ENCODE peak calls at places on chromosomes 3 and 15, in nine cellular contexts. G, C, K, O, Z, Q, R, N and P are unnamed samples.
A peak's percentile ranks its signal among the peaks of the same experiment; 100 is the strongest.

GRCh38 chr15:41022487-41023090 is 69.3 kb downstream of the CHAC1 start:
- DNase-seq in G (peak; percentile 36), C (peak; percentile 43), K (peak; percentile 16), O (peak; percentile 81), Z (peak; percentile 32), Q (peak; percentile 36), R (no peak), N (peak; percentile 34), P (peak; percentile 56)

GRCh38 chr3:34361921-34362320 is 563.5 kb downstream of the PDCD6IP start:
- DNase-seq in G (no peak), C (no peak), K (no peak), O (no peak), Z (no peak), Q (no peak), R (no peak), N (no peak), P (no peak)

GRCh38 chr3:155596614-155597013 is 148.3 kb downstream of the PLCH1 start:
- DNase-seq in G (no peak), C (no peak), K (no peak), O (no peak), Z (no peak), Q (no peak), R (no peak), N (no peak), P (no peak)

GRCh38 chr15:45187894-45188830 is at the start of gene SHF:
- DNase-seq in G (peak; percentile 79), C (no peak), K (no peak), O (peak; percentile 59), Z (peak; percentile 65), Q (peak; percentile 84), R (no peak), N (peak; percentile 80), P (peak; percentile 26)

GRCh38 chr3:133488785-133489367 is 84.6 kb upstream of the CDV3 start:
- DNase-seq in G (no peak), C (peak; percentile 72), K (peak; percentile 58), O (peak; percentile 68), Z (no peak), Q (no peak), R (no peak), N (no peak), P (peak; percentile 56)

GRCh38 chr15:100889359-100890058 is 9.9 kb downstream of the ALDH1A3 start:
- DNase-seq in G (peak; percentile 51), C (peak; percentile 80), K (peak; percentile 84), O (peak; percentile 87), Z (no peak), Q (peak; percentile 71), R (no peak), N (no peak), P (peak; percentile 94)

GRCh38 chr15:39588531-39589192 is 7.8 kb downstream of the THBS1 start:
- DNase-seq in G (no peak), C (no peak), K (peak; percentile 24), O (peak; percentile 66), Z (no peak), Q (no peak), R (no peak), N (no peak), P (peak; percentile 17)

GRCh38 chr3:141659821-141660597 is 78.1 kb upstream of the RNF7 start:
- DNase-seq in G (peak; percentile 57), C (peak; percentile 17), K (peak; percentile 37), O (peak; percentile 37), Z (peak; percentile 64), Q (peak; percentile 49), R (no peak), N (no peak), P (peak; percentile 30)

GRCh38 chr3:156816091-156816793 is 9.9 kb upstream of the LEKR1 start:
- DNase-seq in G (peak; percentile 33), C (peak; percentile 66), K (no peak), O (peak; percentile 37), Z (peak; percentile 43), Q (peak; percentile 47), R (no peak), N (peak; percentile 55), P (no peak)

GRCh38 chr3:177491301-177492031 is 294.2 kb upstream of the TBL1XR1 start:
- DNase-seq in G (peak; percentile 25), C (no peak), K (peak; percentile 32), O (peak; percentile 76), Z (no peak), Q (no peak), R (no peak), N (no peak), P (peak; percentile 37)

GRCh38 chr3:109316162-109316730 is at the start of gene DPPA2:
- DNase-seq in G (no peak), C (no peak), K (no peak), O (no peak), Z (no peak), Q (no peak), R (no peak), N (no peak), P (no peak)

GRCh38 chr3:187367561-187368103 is 553 bp upstream of the RTP4 start:
- DNase-seq in G (no peak), C (no peak), K (no peak), O (no peak), Z (no peak), Q (no peak), R (no peak), N (peak; percentile 21), P (no peak)

GRCh38 chr3:76047368-76047767 is 262.0 kb upstream of the ZNF717 start:
- DNase-seq in G (no peak), C (no peak), K (no peak), O (no peak), Z (no peak), Q (no peak), R (no peak), N (no peak), P (no peak)

GRCh38 chr3:32374788-32375595 is 16.7 kb upstream of the CMTM7 start:
- DNase-seq in G (peak; percentile 60), C (peak; percentile 75), K (peak; percentile 66), O (peak; percentile 82), Z (peak; percentile 59), Q (peak; percentile 54), R (no peak), N (peak; percentile 61), P (peak; percentile 80)

GRCh38 chr3:148227534-148227933 is 470.2 kb upstream of the AGTR1 start:
- DNase-seq in G (no peak), C (peak; percentile 39), K (peak; percentile 33), O (no peak), Z (no peak), Q (no peak), R (no peak), N (no peak), P (peak; percentile 62)

GRCh38 chr15:69271217-69271616 is 27.5 kb upstream of the PAQR5 start:
- DNase-seq in G (no peak), C (no peak), K (no peak), O (no peak), Z (no peak), Q (no peak), R (no peak), N (no peak), P (no peak)

GRCh38 chr15:42632100-42632675 is 56.8 kb downstream of the STARD9 start:
- DNase-seq in G (no peak), C (no peak), K (no peak), O (no peak), Z (no peak), Q (no peak), R (no peak), N (no peak), P (no peak)

DNA sequence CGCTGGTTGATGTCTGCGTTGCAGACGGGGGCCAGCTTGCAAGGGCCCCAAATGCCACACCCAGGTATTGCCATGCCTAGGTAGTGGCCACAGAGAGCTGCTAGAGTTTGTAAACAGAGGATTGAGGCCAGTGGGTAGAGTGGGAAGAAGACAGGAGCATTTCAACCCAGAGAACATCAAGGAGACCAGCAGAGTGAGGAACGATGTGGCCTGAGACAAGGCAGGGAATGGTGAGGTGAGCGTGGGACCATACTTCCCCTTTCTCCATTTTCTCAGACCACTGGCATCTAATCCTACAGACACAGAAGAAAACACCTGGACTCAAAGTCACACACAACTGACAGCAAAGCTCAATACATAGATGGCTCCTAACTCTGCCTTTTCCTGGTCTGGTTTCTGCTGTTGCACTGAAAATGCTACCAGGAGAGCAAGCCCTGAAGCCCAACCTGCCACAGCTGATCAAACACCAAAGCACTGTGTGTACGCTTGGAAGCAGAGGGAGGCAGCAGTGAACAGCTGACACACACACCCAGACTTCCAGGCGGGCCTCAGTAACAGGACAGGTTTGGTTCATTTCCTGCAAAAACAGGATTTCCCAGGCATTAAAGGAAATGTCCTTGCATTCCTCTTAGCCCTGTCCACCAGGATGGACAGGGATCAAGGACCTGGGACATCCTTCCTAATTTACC is 1.6 kb downstream of the FAM174B start:
- DNase-seq in G (no peak), C (no peak), K (no peak), O (no peak), Z (peak; percentile 80), Q (peak; percentile 50), R (peak; percentile 65), N (no peak), P (no peak)
- H3K4me3 ChIP-seq in G (peak overlapping the region; percentile 67), C (no peak overlapping the region), K (no peak overlapping the region), O (no peak overlapping the region), Z (peak overlapping the region; percentile 68), Q (no peak overlapping the region), R (no peak overlapping the region), N (no peak overlapping the region), P (no peak overlapping the region)

GRCh38 chr3:174218011-174218410 is 641.1 kb upstream of the NAALADL2 start:
- DNase-seq in G (no peak), C (no peak), K (no peak), O (no peak), Z (no peak), Q (no peak), R (no peak), N (no peak), P (no peak)
- TF ChIP-seq CTCF in G (no peak), C (no peak), K (no peak), O (no peak), Z (no peak), Q (no peak), R (no peak), N (no peak), P (no peak)

GRCh38 chr15:73923488-73924164 is 2.6 kb upstream of the LOXL1 start:
- DNase-seq in G (no peak), C (no peak), K (no peak), O (no peak), Z (no peak), Q (no peak), R (no peak), N (no peak), P (no peak)
- H3K4me3 ChIP-seq in G (no peak overlapping the region), C (no peak overlapping the region), K (no peak overlapping the region), O (no peak overlapping the region), Z (no peak overlapping the region), Q (no peak overlapping the region), R (peak overlapping the region; percentile 54), N (no peak overlapping the region), P (no peak overlapping the region)

GRCh38 chr3:160929595-160929994 is 173.6 kb downstream of the PPM1L start:
- DNase-seq in G (peak; percentile 58), C (peak; percentile 28), K (no peak), O (peak; percentile 4), Z (peak; percentile 32), Q (no peak), R (no peak), N (no peak), P (no peak)

GRCh38 chr3:160927620-160928019 is 171.6 kb downstream of the PPM1L start:
- DNase-seq in G (no peak), C (no peak), K (no peak), O (no peak), Z (no peak), Q (no peak), R (no peak), N (no peak), P (no peak)

GRCh38 chr3:160924776-160925175 is 168.7 kb downstream of the PPM1L start:
- DNase-seq in G (no peak), C (no peak), K (no peak), O (no peak), Z (no peak), Q (no peak), R (no peak), N (no peak), P (no peak)

GRCh38 chr3:160931474-160931873 is 173.7 kb downstream of the B3GALNT1 start:
- DNase-seq in G (no peak), C (no peak), K (no peak), O (peak; percentile 14), Z (no peak), Q (no peak), R (no peak), N (no peak), P (no peak)

GRCh38 chr3:160928183-160928718 is 172.2 kb downstream of the PPM1L start:
- DNase-seq in G (no peak), C (no peak), K (peak; percentile 2), O (no peak), Z (no peak), Q (no peak), R (no peak), N (no peak), P (peak; percentile 9)
- TF ChIP-seq CTCF in G (no peak), C (peak; percentile 40), K (peak; percentile 5), O (peak; percentile 8), Z (no peak), Q (no peak), R (no peak), N (no peak), P (peak; percentile 34)